ENCODE peak calls at places on chromosome 6, in nine cellular contexts. T is Peyer's patch, V is cardiac muscle cell, O is bronchial epithelial cell, E is psoas muscle, I is osteocyte, W is mammary epithelial cell, Q is MM.1S, A is A549. H is an unnamed sample.

GRCh38 chr6:2086328-2087008 is 158.9 kb downstream of the GMDS start:
- DNase-seq in T (no peak), Q (no peak), A (no peak), O (no peak), W (no peak), E (no peak), V (no peak), I (no peak), H (no peak)

GRCh38 chr6:75210885-75211739 is 5.3 kb upstream of the COL12A1 start:
- DNase-seq in W (peak), V (peak), I (no peak), A (peak), E (no peak), Q (peak), T (peak), O (peak), H (peak)

GRCh38 chr6:22248513-22249308 is 48.1 kb downstream of the PRL start:
- DNase-seq in Q (no peak), A (peak), W (no peak), V (no peak), T (no peak), I (no peak), O (peak), E (no peak), H (no peak)

GRCh38 chr6:45441811-45442453 is 64.2 kb upstream of the SUPT3H start:
- DNase-seq in E (no peak), Q (no peak), I (no peak), V (no peak), A (no peak), O (no peak), T (no peak), W (no peak), H (no peak)

GRCh38 chr6:14713966-14714631 is 531.8 kb upstream of the JARID2 start:
- DNase-seq in A (no peak), I (no peak), W (no peak), Q (no peak), E (no peak), T (no peak), O (peak), V (no peak), H (no peak)

GRCh38 chr6:125584468-125584939 is 164.9 kb upstream of the HEY2 start:
- DNase-seq in T (no peak), W (peak), V (peak), O (peak), E (peak), A (peak), I (peak), Q (no peak), H (no peak)

GRCh38 chr6:15025416-15025815 is 220.5 kb upstream of the JARID2 start:
- DNase-seq in W (no peak), I (no peak), O (no peak), Q (no peak), E (no peak), A (no peak), V (no peak), T (no peak), H (no peak)

GRCh38 chr6:31651602-31652191 is 764 bp downstream of the BAG6 start:
- DNase-seq in W (peak), O (peak), E (no peak), A (peak), I (no peak), T (peak), V (peak), Q (peak), H (peak)

GRCh38 chr6:2984738-2985381 is 13.5 kb upstream of the SERPINB6 start:
- DNase-seq in V (no peak), T (peak), E (no peak), O (no peak), W (no peak), Q (no peak), A (no peak), I (no peak), H (no peak)

GRCh38 chr6:31495580-31495979 is 2.4 kb upstream of the MICB start:
- DNase-seq in E (no peak), V (no peak), T (peak), O (peak), Q (no peak), W (peak), A (no peak), I (no peak), H (no peak)

GRCh38 chr6:52361347-52361944 is 505 bp upstream of the PAQR8 start:
- DNase-seq in E (peak), V (no peak), W (no peak), T (peak), I (no peak), A (no peak), Q (no peak), O (no peak), H (peak)

GRCh38 chr6:12196326-12196936 is 93.7 kb upstream of the EDN1 start:
- DNase-seq in Q (no peak), E (no peak), I (no peak), V (no peak), A (no peak), O (peak), T (no peak), W (peak), H (no peak)

DNA sequence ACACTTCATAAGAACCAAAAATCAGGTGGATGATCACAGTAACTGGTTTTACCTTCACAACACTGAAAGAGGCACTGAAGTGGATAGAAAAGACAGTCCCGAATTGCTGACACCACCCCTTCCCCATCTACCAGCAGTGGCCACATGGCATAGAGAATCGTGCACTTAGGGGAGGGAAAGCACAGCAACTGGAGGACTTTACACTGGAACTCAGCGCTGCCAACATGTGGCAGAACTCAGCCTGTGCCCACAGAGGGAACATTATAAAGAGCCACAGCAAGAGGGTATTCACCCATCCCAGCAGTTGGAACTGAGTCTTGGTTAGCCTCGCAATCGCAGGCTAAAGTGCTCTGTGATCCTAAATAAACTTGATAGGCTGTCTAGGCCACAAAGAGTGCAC is 6.5 kb upstream of the KIAA1586 start:
- DNase-seq in O (no peak), V (no peak), W (no peak), Q (no peak), I (no peak), A (peak), E (no peak), T (no peak), H (no peak)
- TF ChIP-seq CTCF in O (peak), V (peak), W (peak), Q (no peak), I (no peak), A (no peak), E (no peak), T (no peak), H (no peak)

GRCh38 chr6:145731432-145731831 is 3.9 kb downstream of the EPM2A start:
- DNase-seq in W (no peak), Q (no peak), I (no peak), O (no peak), A (no peak), T (no peak), V (no peak), E (no peak), H (no peak)

GRCh38 chr6:145733770-145734169 is 1.6 kb downstream of the EPM2A start:
- DNase-seq in A (no peak), T (no peak), Q (no peak), W (no peak), E (no peak), V (no peak), I (no peak), O (no peak), H (no peak)

GRCh38 chr6:145734486-145735355 is 599 bp downstream of the EPM2A start:
- DNase-seq in A (peak), O (peak), V (peak), E (peak), T (peak), I (peak), Q (peak), W (peak), H (peak)

GRCh38 chr6:145732788-145733187 is 2.5 kb downstream of the EPM2A start:
- DNase-seq in O (no peak), V (no peak), T (no peak), E (no peak), I (no peak), A (no peak), W (no peak), Q (no peak), H (no peak)

DNA sequence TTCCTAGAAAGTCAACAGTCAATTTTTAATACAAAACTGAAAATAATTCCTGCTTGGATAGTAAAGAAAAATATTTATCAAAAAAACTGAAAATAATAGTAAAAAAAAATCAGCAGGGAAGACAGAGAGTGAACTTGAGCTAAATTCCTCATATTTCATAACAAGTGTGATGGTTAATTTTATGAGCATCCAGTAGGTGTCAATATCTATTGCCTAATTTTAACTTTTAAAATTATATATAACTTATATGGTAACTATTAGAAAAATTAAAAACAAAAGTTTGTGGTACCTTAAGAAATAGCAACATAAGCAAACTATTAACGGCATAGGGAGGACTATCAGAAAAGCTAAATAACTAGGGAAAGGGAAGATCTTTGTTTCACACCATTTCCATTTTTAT is 2.1 kb downstream of the EPM2A start:
- DNase-seq in I (no peak), T (no peak), E (no peak), V (no peak), W (no peak), Q (no peak), O (no peak), A (no peak), H (no peak)
- TF ChIP-seq CTCF in I (peak), T (no peak), E (no peak), V (no peak), W (peak), Q (no peak), O (no peak), A (no peak), H (no peak)

GRCh38 chr6:85114583-85114939 is 335.3 kb upstream of the NT5E start:
- DNase-seq in O (no peak), V (no peak), T (no peak), Q (no peak), E (no peak), I (no peak), A (no peak), W (no peak), H (no peak)

GRCh38 chr6:85115876-85116275 is 334.0 kb upstream of the NT5E start:
- DNase-seq in W (no peak), I (no peak), T (no peak), Q (no peak), A (no peak), V (no peak), O (no peak), E (no peak), H (no peak)

GRCh38 chr6:85113934-85114582 is 335.8 kb upstream of the NT5E start:
- DNase-seq in V (peak), Q (no peak), O (peak), T (no peak), A (no peak), I (no peak), E (no peak), W (peak), H (no peak)

GRCh38 chr6:85116475-85116874 is 333.4 kb upstream of the NT5E start:
- DNase-seq in E (no peak), O (no peak), I (no peak), W (no peak), V (no peak), A (no peak), Q (no peak), T (no peak), H (no peak)

DNA sequence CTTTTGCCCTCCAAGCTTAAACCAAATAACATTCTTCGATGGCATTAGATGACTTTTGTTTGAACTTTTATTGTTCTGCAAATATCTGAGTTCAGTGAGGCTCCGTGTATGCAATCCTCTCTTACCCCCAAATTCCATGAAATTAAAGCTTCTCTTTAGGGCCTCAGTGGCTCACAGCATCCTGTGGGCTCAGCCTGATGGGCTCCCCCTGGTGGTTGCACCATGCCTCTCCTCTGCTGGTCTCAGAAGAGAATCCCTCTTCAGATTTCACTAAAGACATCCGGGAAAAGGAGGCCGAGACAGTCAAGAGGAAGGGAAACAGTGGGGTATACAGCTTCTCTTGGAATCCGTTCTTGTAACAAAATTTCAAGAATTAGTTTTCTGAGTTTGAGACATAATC is 331.6 kb upstream of the NT5E start:
- DNase-seq in A (no peak), V (no peak), Q (no peak), T (no peak), I (no peak), O (no peak), E (no peak), W (no peak), H (no peak)
- TF ChIP-seq CTCF in A (no peak), V (peak), Q (peak), T (no peak), I (no peak), O (no peak), E (no peak), W (no peak), H (peak)

DNA sequence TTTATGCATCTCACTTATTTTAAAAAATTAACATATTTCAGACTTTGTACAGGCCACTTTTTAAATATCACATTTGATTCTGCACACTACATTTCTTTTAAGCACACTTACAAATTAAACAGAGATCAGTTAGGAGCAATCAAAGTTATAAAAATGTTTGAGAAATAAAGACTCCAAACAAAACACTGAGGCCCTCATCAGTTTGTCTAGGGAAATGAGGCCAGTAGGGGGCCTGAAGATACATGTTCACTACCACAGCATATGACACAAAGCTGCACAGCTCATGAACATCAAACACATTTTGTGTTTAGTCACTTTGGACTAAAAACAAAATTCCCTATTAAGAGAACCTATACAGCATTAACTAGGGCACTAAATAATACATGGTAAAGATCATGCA is 180.5 kb downstream of the PDE7B start:
- DNase-seq in I (no peak), Q (no peak), T (no peak), E (no peak), O (peak), W (no peak), A (peak), V (peak), H (peak)
- TF ChIP-seq CTCF in I (peak), Q (peak), T (no peak), E (peak), O (peak), W (peak), A (peak), V (peak), H (peak)